ENCODE peak calls at places on chromosomes 4 and X, in four cellular contexts. A is mammary epithelial cell, I is H1, H is tibial artery. U is an unnamed sample. For H3K36me3, the result is how much of the 10 kb centered on the place peaks cover.

GRCh38 chr4:75745192-75745591 is 20.8 kb downstream of the USO1 start:
- DNase-seq in A (peak), I (no peak), H (no peak), U (no peak)

GRCh38 chr4:10529256-10529890 is 72.1 kb upstream of the ZNF518B start:
- DNase-seq in A (peak), I (no peak), H (no peak), U (no peak)

GRCh38 chr4:83034630-83035494 is at the start of gene COPS4:
- DNase-seq in A (peak), I (peak), H (peak), U (peak)

GRCh38 chr4:8905773-8906667 is 34.4 kb upstream of the HMX1 start:
- DNase-seq in A (no peak), I (no peak), H (peak), U (no peak)

GRCh38 chr4:138035781-138036258 is 206.3 kb downstream of the SLC7A11 start:
- DNase-seq in A (peak), I (no peak), H (no peak), U (no peak)

GRCh38 chr4:186910385-186910784 is 186.7 kb upstream of the FAT1 start:
- DNase-seq in A (no peak), I (no peak), H (no peak), U (no peak)

GRCh38 chr4:109998867-109999303 is 86.2 kb downstream of the EGF start:
- DNase-seq in A (peak), I (no peak), H (no peak), U (no peak)

GRCh38 chr4:13601848-13602247 is 25.7 kb downstream of the BOD1L1 start:
- DNase-seq in A (no peak), I (no peak), H (no peak), U (no peak)

GRCh38 chrX:68710870-68711576 is 63.6 kb downstream of the STARD8 start:
- DNase-seq in A (peak), I (no peak), H (peak), U (no peak)

GRCh38 chrX:47577424-47577823 is 4.8 kb upstream of the TIMP1 start:
- DNase-seq in A (no peak), I (no peak), H (no peak), U (no peak)

GRCh38 chrX:57134702-57135101 is 2.5 kb downstream of the SPIN2A start:
- DNase-seq in A (peak), I (no peak), H (no peak), U (no peak)

GRCh38 chr4:183098080-183098722 is 856 bp upstream of the WWC2 start:
- DNase-seq in A (no peak), I (no peak), H (peak), U (no peak)

GRCh38 chrX:52270453-52271116 is 85.9 kb downstream of the MAGED4 start:
- DNase-seq in A (no peak), I (no peak), H (no peak), U (no peak)

GRCh38 chrX:136584545-136584944 is 52.5 kb downstream of the VGLL1 start:
- DNase-seq in A (no peak), I (no peak), H (no peak), U (no peak)

GRCh38 chrX:119467842-119468185 is 430 bp upstream of the SLC25A5 start:
- DNase-seq in A (no peak), I (no peak), H (no peak), U (no peak)
- H3K4me3 ChIP-seq in A (peak), I (peak), H (peak), U (peak)

GRCh38 chr4:80014531-80014930 is 58.5 kb downstream of the ANTXR2 start:
- DNase-seq in A (no peak), I (no peak), H (no peak), U (no peak)

GRCh38 chr4:80017125-80017854 is 55.7 kb downstream of the ANTXR2 start:
- DNase-seq in A (peak), I (no peak), H (no peak), U (no peak)

GRCh38 chr4:80016506-80016905 is 56.5 kb downstream of the ANTXR2 start:
- DNase-seq in A (no peak), I (no peak), H (no peak), U (no peak)

GRCh38 chr4:80012291-80012690 is 60.7 kb downstream of the ANTXR2 start:
- DNase-seq in A (no peak), I (no peak), H (no peak), U (no peak)

GRCh38 chr4:80015407-80016189 is 57.4 kb downstream of the ANTXR2 start:
- DNase-seq in A (no peak), I (no peak), H (no peak), U (no peak)
- H3K36me3 ChIP-seq in A (under half), I (under half), H (under half), U (under half)

GRCh38 chrX:131067846-131068745 is 9.9 kb downstream of the ARHGAP36 start:
- DNase-seq in A (no peak), I (no peak), H (no peak), U (no peak)

GRCh38 chrX:131073607-131074006 is 15.5 kb downstream of the ARHGAP36 start:
- DNase-seq in A (no peak), I (no peak), H (no peak), U (no peak)

GRCh38 chrX:131067216-131067615 is 9.1 kb downstream of the ARHGAP36 start:
- DNase-seq in A (no peak), I (no peak), H (no peak), U (no peak)

GRCh38 chrX:131068945-131069719 is 11.0 kb downstream of the ARHGAP36 start:
- DNase-seq in A (no peak), I (no peak), H (no peak), U (no peak)

GRCh38 chrX:131072871-131073571 is 14.9 kb downstream of the ARHGAP36 start:
- DNase-seq in A (no peak), I (no peak), H (no peak), U (no peak)
- H3K4me3 ChIP-seq in A (no peak), I (peak), H (no peak), U (no peak)

DNA sequence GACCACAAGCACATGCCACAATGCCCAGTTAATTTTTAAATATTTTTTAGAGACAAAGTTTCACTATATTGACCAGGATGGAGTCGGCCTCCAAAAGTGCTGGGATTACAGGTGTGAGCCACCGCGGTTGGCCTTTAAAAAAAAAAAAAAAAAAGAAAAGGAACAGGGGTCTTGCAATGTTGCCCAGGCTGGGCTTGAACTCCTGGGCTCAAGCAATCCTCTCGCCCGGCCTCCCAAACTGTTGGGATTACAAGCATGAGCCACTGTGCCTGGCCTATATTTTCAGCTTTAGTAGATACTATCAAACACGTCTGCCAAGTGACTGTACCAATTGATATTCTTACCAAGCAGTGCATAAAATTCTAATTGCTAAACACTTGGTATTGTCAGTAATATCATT is 8.8 kb downstream of the UGDH start:
- DNase-seq in A (no peak), I (no peak), H (no peak), U (no peak)
- H3K36me3 ChIP-seq in A (under half), I (under half), H (under half), U (under half)

GRCh38 chr4:158810487-158811215 is 41.8 kb downstream of the FNIP2 start:
- DNase-seq in A (peak), I (no peak), H (peak), U (peak)
- H3K4me3 ChIP-seq in A (no peak), I (no peak), H (peak), U (peak)

DNA sequence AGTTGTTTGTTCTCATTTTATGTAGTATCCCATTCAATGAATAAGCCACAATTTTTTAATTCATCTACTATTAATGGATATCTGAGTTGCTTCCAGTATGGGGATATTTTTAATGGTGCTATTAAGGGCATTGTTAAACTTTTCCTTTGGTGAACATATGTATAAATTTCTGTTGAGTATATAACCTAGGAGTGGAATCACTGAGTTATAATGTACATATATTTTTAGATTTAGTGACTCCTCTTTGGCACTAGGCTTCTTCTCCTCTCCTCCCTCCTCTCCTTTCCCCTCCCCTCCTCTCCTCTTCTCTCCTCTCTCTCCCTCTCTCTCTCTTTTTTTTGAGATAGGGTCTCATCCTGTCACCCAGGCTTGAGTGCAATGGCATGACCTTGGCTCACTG is 26.4 kb downstream of the RBM47 start:
- DNase-seq in A (no peak), I (no peak), H (no peak), U (no peak)
- H3K36me3 ChIP-seq in A (under half), I (under half), H (under half), U (under half)

DNA sequence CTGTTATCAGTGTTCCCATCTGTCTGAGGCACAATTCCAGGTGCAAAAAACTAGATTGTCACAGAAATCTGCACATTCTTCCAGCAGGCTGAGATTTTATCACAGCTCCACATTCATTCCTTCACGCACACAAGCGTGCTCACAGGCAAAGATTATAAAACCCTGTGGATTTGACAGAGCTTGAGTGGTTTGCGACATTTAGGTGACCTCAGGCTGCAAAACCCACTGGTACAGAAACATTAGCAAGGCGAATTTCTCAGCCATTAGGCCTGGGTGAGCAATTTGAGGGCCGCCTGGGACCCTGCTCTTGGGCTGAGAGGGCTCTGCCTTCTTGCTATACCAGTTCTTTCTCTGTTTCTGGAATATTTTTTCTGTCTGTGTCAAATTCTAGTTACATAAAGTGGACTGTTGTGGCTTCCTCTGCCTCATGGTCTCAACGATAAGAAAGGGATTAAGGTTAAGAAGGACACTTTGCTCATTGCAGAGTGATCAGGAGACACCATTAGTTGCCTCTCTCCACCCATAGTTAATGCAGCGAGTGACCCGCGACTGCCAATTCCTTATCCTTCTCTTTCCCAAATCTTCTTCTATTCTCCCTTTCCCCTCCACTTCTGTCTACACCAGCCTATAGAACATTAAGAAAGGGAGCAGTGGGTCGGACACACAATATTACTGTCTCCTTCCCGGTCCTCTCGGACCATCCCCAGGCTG is 86.7 kb upstream of the C1QTNF7 start:
- DNase-seq in A (no peak), I (no peak), H (no peak), U (no peak)
- H3K4me3 ChIP-seq in A (no peak), I (no peak), H (peak), U (peak)

DNA sequence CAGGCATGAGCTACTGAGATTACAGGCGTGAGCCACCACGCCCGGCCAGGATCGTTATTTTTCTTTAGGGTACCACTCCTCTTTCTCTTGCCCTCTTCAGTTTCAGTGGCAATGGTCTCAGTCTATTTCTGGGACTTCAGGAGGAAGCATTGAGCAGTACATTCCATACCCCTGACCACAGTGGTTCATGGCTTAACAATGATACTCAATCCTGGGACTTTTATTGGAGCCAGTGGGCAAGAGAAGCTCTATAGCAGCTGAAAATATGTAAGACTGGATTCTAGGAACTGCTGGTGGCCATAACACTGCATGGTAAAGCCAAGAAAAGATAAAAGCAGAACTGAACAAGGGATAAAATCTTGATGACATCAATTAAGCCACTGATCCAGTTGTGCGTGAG is 5.8 kb upstream of the CCNA2 start:
- DNase-seq in A (no peak), I (no peak), H (no peak), U (no peak)
- H3K36me3 ChIP-seq in A (under half), I (under half), H (under half), U (under half)

GRCh38 chrX:12954981-12955380 is 19.9 kb upstream of the TMSB4X start:
- DNase-seq in A (no peak), I (no peak), H (no peak), U (no peak)
- H3K4me3 ChIP-seq in A (no peak), I (no peak), H (no peak), U (no peak)